ENCODE peak calls at places on chromosomes 11 and 22, in five cellular contexts. One of them, this sample, is unnamed.

GRCh38 chr22:31683181-31684105 is 21.4 kb upstream of the PISD start:
- DNase-seq in RPMI8226: no peak
- DNase-seq in AG08395: no peak
- DNase-seq in ureter: no peak
- DNase-seq in stimulated activated CD4-positive, alpha-beta T cell treated with anti-CD3 and anti-CD28 coated beads, Interleukin-1b, Interleukin-23, amount 100 ng/mL, for 1 hour: no peak
- DNase-seq in this sample: no peak

GRCh38 chr11:84414936-84415335 is 1128.8 kb upstream of the CCDC90B start:
- DNase-seq in RPMI8226: no peak
- DNase-seq in ureter: no peak
- DNase-seq in stimulated activated CD4-positive, alpha-beta T cell treated with anti-CD3 and anti-CD28 coated beads, Interleukin-1b, Interleukin-23, amount 100 ng/mL, for 1 hour: no peak
- DNase-seq in AG08395: no peak
- DNase-seq in this sample: no peak

GRCh38 chr22:49426618-49427266 is 400.9 kb downstream of the BRD1 start:
- DNase-seq in stimulated activated CD4-positive, alpha-beta T cell treated with anti-CD3 and anti-CD28 coated beads, Interleukin-1b, Interleukin-23, amount 100 ng/mL, for 1 hour: no peak
- DNase-seq in AG08395: no peak
- DNase-seq in RPMI8226: no peak
- DNase-seq in ureter: no peak
- DNase-seq in this sample: no peak

GRCh38 chr22:27754247-27754887 is 47.2 kb downstream of the MN1 start:
- DNase-seq in stimulated activated CD4-positive, alpha-beta T cell treated with anti-CD3 and anti-CD28 coated beads, Interleukin-1b, Interleukin-23, amount 100 ng/mL, for 1 hour: no peak
- DNase-seq in ureter: no peak
- DNase-seq in RPMI8226: no peak
- DNase-seq in AG08395: no peak
- DNase-seq in this sample: no peak

GRCh38 chr11:28090052-28090749 is 17.8 kb downstream of the KIF18A start:
- DNase-seq in AG08395: no peak
- DNase-seq in ureter: no peak
- DNase-seq in RPMI8226: no peak
- DNase-seq in stimulated activated CD4-positive, alpha-beta T cell treated with anti-CD3 and anti-CD28 coated beads, Interleukin-1b, Interleukin-23, amount 100 ng/mL, for 1 hour: no peak
- DNase-seq in this sample: no peak

GRCh38 chr11:71164186-71164585 is 88.2 kb downstream of the SHANK2 start:
- DNase-seq in ureter: no peak
- DNase-seq in AG08395: no peak
- DNase-seq in stimulated activated CD4-positive, alpha-beta T cell treated with anti-CD3 and anti-CD28 coated beads, Interleukin-1b, Interleukin-23, amount 100 ng/mL, for 1 hour: no peak
- DNase-seq in RPMI8226: no peak
- DNase-seq in this sample: no peak

GRCh38 chr11:16967347-16967662 is 46.9 kb downstream of the PLEKHA7 start:
- DNase-seq in RPMI8226: peak; percentile 15
- DNase-seq in ureter: no peak
- DNase-seq in AG08395: no peak
- DNase-seq in stimulated activated CD4-positive, alpha-beta T cell treated with anti-CD3 and anti-CD28 coated beads, Interleukin-1b, Interleukin-23, amount 100 ng/mL, for 1 hour: no peak
- DNase-seq in this sample: no peak

GRCh38 chr22:38843716-38844660 is at the start of gene NPTXR:
- DNase-seq in RPMI8226: peak; percentile 81
- DNase-seq in AG08395: peak; percentile 65
- DNase-seq in ureter: no peak
- DNase-seq in stimulated activated CD4-positive, alpha-beta T cell treated with anti-CD3 and anti-CD28 coated beads, Interleukin-1b, Interleukin-23, amount 100 ng/mL, for 1 hour: no peak
- DNase-seq in this sample: no peak

GRCh38 chr11:13183094-13183825 is 94.3 kb upstream of the BMAL1 start:
- DNase-seq in RPMI8226: peak; percentile 5
- DNase-seq in AG08395: peak; percentile 57
- DNase-seq in stimulated activated CD4-positive, alpha-beta T cell treated with anti-CD3 and anti-CD28 coated beads, Interleukin-1b, Interleukin-23, amount 100 ng/mL, for 1 hour: no peak
- DNase-seq in ureter: no peak
- DNase-seq in this sample: no peak

GRCh38 chr11:35927067-35927466 is 16.8 kb upstream of the LDLRAD3 start:
- DNase-seq in stimulated activated CD4-positive, alpha-beta T cell treated with anti-CD3 and anti-CD28 coated beads, Interleukin-1b, Interleukin-23, amount 100 ng/mL, for 1 hour: no peak
- DNase-seq in ureter: no peak
- DNase-seq in AG08395: no peak
- DNase-seq in RPMI8226: no peak
- DNase-seq in this sample: no peak

GRCh38 chr11:128235446-128235845 is 351.9 kb downstream of the ETS1 start:
- DNase-seq in stimulated activated CD4-positive, alpha-beta T cell treated with anti-CD3 and anti-CD28 coated beads, Interleukin-1b, Interleukin-23, amount 100 ng/mL, for 1 hour: no peak
- DNase-seq in RPMI8226: no peak
- DNase-seq in AG08395: no peak
- DNase-seq in ureter: no peak
- DNase-seq in this sample: no peak

GRCh38 chr11:69791266-69791665 is 16.1 kb upstream of the FGF4 start:
- DNase-seq in RPMI8226: no peak
- DNase-seq in stimulated activated CD4-positive, alpha-beta T cell treated with anti-CD3 and anti-CD28 coated beads, Interleukin-1b, Interleukin-23, amount 100 ng/mL, for 1 hour: no peak
- DNase-seq in ureter: no peak
- DNase-seq in AG08395: peak; percentile 36
- DNase-seq in this sample: no peak

GRCh38 chr11:34940026-34940677 is 23.7 kb downstream of the PDHX start:
- DNase-seq in ureter: no peak
- DNase-seq in stimulated activated CD4-positive, alpha-beta T cell treated with anti-CD3 and anti-CD28 coated beads, Interleukin-1b, Interleukin-23, amount 100 ng/mL, for 1 hour: no peak
- DNase-seq in AG08395: peak; percentile 34
- DNase-seq in RPMI8226: no peak
- DNase-seq in this sample: no peak

GRCh38 chr11:74933765-74934164 is 15.1 kb downstream of the XRRA1 start:
- DNase-seq in AG08395: no peak
- DNase-seq in stimulated activated CD4-positive, alpha-beta T cell treated with anti-CD3 and anti-CD28 coated beads, Interleukin-1b, Interleukin-23, amount 100 ng/mL, for 1 hour: no peak
- DNase-seq in ureter: no peak
- DNase-seq in RPMI8226: no peak
- DNase-seq in this sample: no peak

GRCh38 chr11:75554258-75555022 is 7.6 kb upstream of the SERPINH1 start:
- DNase-seq in RPMI8226: peak; percentile 92
- DNase-seq in stimulated activated CD4-positive, alpha-beta T cell treated with anti-CD3 and anti-CD28 coated beads, Interleukin-1b, Interleukin-23, amount 100 ng/mL, for 1 hour: no peak
- DNase-seq in AG08395: peak; percentile 96
- DNase-seq in ureter: peak; percentile 91
- DNase-seq in this sample: no peak

GRCh38 chr22:41574847-41575381 is 14.1 kb downstream of the CSDC2 start:
- DNase-seq in ureter: peak; percentile 57
- DNase-seq in RPMI8226: no peak
- DNase-seq in AG08395: no peak
- DNase-seq in stimulated activated CD4-positive, alpha-beta T cell treated with anti-CD3 and anti-CD28 coated beads, Interleukin-1b, Interleukin-23, amount 100 ng/mL, for 1 hour: no peak
- DNase-seq in this sample: no peak

GRCh38 chr11:86811637-86812321 is 11.4 kb downstream of the PRSS23 start:
- DNase-seq in RPMI8226: no peak
- DNase-seq in ureter: no peak
- DNase-seq in AG08395: peak; percentile 59
- DNase-seq in stimulated activated CD4-positive, alpha-beta T cell treated with anti-CD3 and anti-CD28 coated beads, Interleukin-1b, Interleukin-23, amount 100 ng/mL, for 1 hour: no peak
- DNase-seq in this sample: no peak

GRCh38 chr22:26286091-26286780 is 117.0 kb downstream of the SEZ6L start:
- DNase-seq in ureter: no peak
- DNase-seq in AG08395: no peak
- DNase-seq in stimulated activated CD4-positive, alpha-beta T cell treated with anti-CD3 and anti-CD28 coated beads, Interleukin-1b, Interleukin-23, amount 100 ng/mL, for 1 hour: no peak
- DNase-seq in RPMI8226: no peak
- DNase-seq in this sample: no peak

GRCh38 chr11:114964676-114965214 is 286.4 kb downstream of the NXPE2 start:
- DNase-seq in RPMI8226: no peak
- DNase-seq in stimulated activated CD4-positive, alpha-beta T cell treated with anti-CD3 and anti-CD28 coated beads, Interleukin-1b, Interleukin-23, amount 100 ng/mL, for 1 hour: no peak
- DNase-seq in ureter: no peak
- DNase-seq in AG08395: no peak
- DNase-seq in this sample: no peak

GRCh38 chr11:57484141-57484710 is 23.9 kb downstream of the RTN4RL2 start:
- DNase-seq in stimulated activated CD4-positive, alpha-beta T cell treated with anti-CD3 and anti-CD28 coated beads, Interleukin-1b, Interleukin-23, amount 100 ng/mL, for 1 hour: no peak
- DNase-seq in AG08395: no peak
- DNase-seq in RPMI8226: peak; percentile 77
- DNase-seq in ureter: no peak
- DNase-seq in this sample: no peak

GRCh38 chr11:78079232-78080083 is at the start of gene NDUFC2:
- DNase-seq in ureter: peak; percentile 82
- DNase-seq in AG08395: peak; percentile 87
- DNase-seq in stimulated activated CD4-positive, alpha-beta T cell treated with anti-CD3 and anti-CD28 coated beads, Interleukin-1b, Interleukin-23, amount 100 ng/mL, for 1 hour: peak; percentile 7
- DNase-seq in RPMI8226: peak; percentile 91
- DNase-seq in this sample: no peak

GRCh38 chr22:49676783-49677494 is 150.7 kb downstream of the BRD1 start:
- DNase-seq in RPMI8226: no peak
- DNase-seq in stimulated activated CD4-positive, alpha-beta T cell treated with anti-CD3 and anti-CD28 coated beads, Interleukin-1b, Interleukin-23, amount 100 ng/mL, for 1 hour: no peak
- DNase-seq in AG08395: no peak
- DNase-seq in ureter: no peak
- DNase-seq in this sample: no peak

GRCh38 chr11:118401151-118401879 is at the start of gene ATP5MG:
- DNase-seq in ureter: peak; percentile 88
- DNase-seq in AG08395: peak; percentile 94
- DNase-seq in RPMI8226: peak; percentile 97
- DNase-seq in stimulated activated CD4-positive, alpha-beta T cell treated with anti-CD3 and anti-CD28 coated beads, Interleukin-1b, Interleukin-23, amount 100 ng/mL, for 1 hour: peak; percentile 81
- DNase-seq in this sample: peak; percentile 29

GRCh38 chr22:31461699-31462098 is 27.9 kb downstream of the EIF4ENIF1 start:
- DNase-seq in stimulated activated CD4-positive, alpha-beta T cell treated with anti-CD3 and anti-CD28 coated beads, Interleukin-1b, Interleukin-23, amount 100 ng/mL, for 1 hour: no peak
- DNase-seq in RPMI8226: no peak
- DNase-seq in AG08395: no peak
- DNase-seq in ureter: no peak
- DNase-seq in this sample: no peak

GRCh38 chr22:49099089-49099488 is 728.6 kb downstream of the BRD1 start:
- DNase-seq in ureter: no peak
- DNase-seq in AG08395: no peak
- DNase-seq in RPMI8226: no peak
- DNase-seq in stimulated activated CD4-positive, alpha-beta T cell treated with anti-CD3 and anti-CD28 coated beads, Interleukin-1b, Interleukin-23, amount 100 ng/mL, for 1 hour: no peak
- DNase-seq in this sample: no peak

GRCh38 chr22:36921309-36922096 is 8.1 kb downstream of the CSF2RB start:
- DNase-seq in ureter: peak; percentile 42
- DNase-seq in stimulated activated CD4-positive, alpha-beta T cell treated with anti-CD3 and anti-CD28 coated beads, Interleukin-1b, Interleukin-23, amount 100 ng/mL, for 1 hour: no peak
- DNase-seq in RPMI8226: no peak
- DNase-seq in AG08395: no peak
- DNase-seq in this sample: no peak

GRCh38 chr22:23555118-23555517 is 25.0 kb downstream of the IGLL1 start:
- DNase-seq in ureter: no peak
- DNase-seq in AG08395: no peak
- DNase-seq in stimulated activated CD4-positive, alpha-beta T cell treated with anti-CD3 and anti-CD28 coated beads, Interleukin-1b, Interleukin-23, amount 100 ng/mL, for 1 hour: no peak
- DNase-seq in RPMI8226: no peak
- DNase-seq in this sample: no peak

GRCh38 chr11:10488581-10489443 is 33.7 kb downstream of the AMPD3 start:
- DNase-seq in stimulated activated CD4-positive, alpha-beta T cell treated with anti-CD3 and anti-CD28 coated beads, Interleukin-1b, Interleukin-23, amount 100 ng/mL, for 1 hour: no peak
- DNase-seq in AG08395: no peak
- DNase-seq in ureter: peak; percentile 81
- DNase-seq in RPMI8226: no peak
- DNase-seq in this sample: peak; percentile 17

GRCh38 chr11:130520231-130520630 is 71.8 kb downstream of the ADAMTS15 start:
- DNase-seq in stimulated activated CD4-positive, alpha-beta T cell treated with anti-CD3 and anti-CD28 coated beads, Interleukin-1b, Interleukin-23, amount 100 ng/mL, for 1 hour: no peak
- DNase-seq in AG08395: no peak
- DNase-seq in RPMI8226: no peak
- DNase-seq in ureter: no peak
- DNase-seq in this sample: no peak

GRCh38 chr11:107408762-107409200 is 48.8 kb downstream of the CWF19L2 start:
- DNase-seq in ureter: no peak
- DNase-seq in stimulated activated CD4-positive, alpha-beta T cell treated with anti-CD3 and anti-CD28 coated beads, Interleukin-1b, Interleukin-23, amount 100 ng/mL, for 1 hour: no peak
- DNase-seq in AG08395: no peak
- DNase-seq in RPMI8226: no peak
- DNase-seq in this sample: no peak

GRCh38 chr11:58573451-58574104 is 2.1 kb downstream of the LPXN start:
- DNase-seq in RPMI8226: peak; percentile 79
- DNase-seq in AG08395: peak; percentile 72
- DNase-seq in ureter: no peak
- DNase-seq in stimulated activated CD4-positive, alpha-beta T cell treated with anti-CD3 and anti-CD28 coated beads, Interleukin-1b, Interleukin-23, amount 100 ng/mL, for 1 hour: no peak
- DNase-seq in this sample: no peak

GRCh38 chr11:64999478-64999877 is 2.7 kb upstream of the BATF2 start:
- DNase-seq in stimulated activated CD4-positive, alpha-beta T cell treated with anti-CD3 and anti-CD28 coated beads, Interleukin-1b, Interleukin-23, amount 100 ng/mL, for 1 hour: no peak
- DNase-seq in RPMI8226: no peak
- DNase-seq in ureter: no peak
- DNase-seq in AG08395: no peak
- DNase-seq in this sample: no peak